ENCODE peak calls at places on chromosome 14, in nine cellular contexts. T is upper lobe of left lung, F is HFFc6, J is breast epithelium, V is kidney epithelial cell, R is hepatocyte, A is progenitor cell of endocrine pancreas, I is cardiac muscle cell, W is neural crest cell. C is an unnamed sample.

GRCh38 chr14:85528080-85528881 is 1.7 kb upstream of the FLRT2 start:
- DNase-seq in T (no peak), A (no peak), W (peak), R (peak), F (peak), V (peak), J (no peak), I (peak), C (no peak)

GRCh38 chr14:81582420-81582819 is 48.8 kb upstream of the SEL1L start:
- DNase-seq in F (no peak), V (no peak), R (no peak), T (no peak), I (no peak), J (no peak), W (no peak), A (no peak), C (no peak)

GRCh38 chr14:69191340-69192111 is at the start of gene EXD2:
- DNase-seq in F (peak), V (peak), T (peak), A (peak), R (peak), I (peak), J (peak), W (peak), C (peak)

GRCh38 chr14:72898448-72898847 is 4.5 kb upstream of the DPF3 start:
- DNase-seq in W (no peak), T (no peak), V (no peak), A (no peak), J (no peak), I (no peak), F (no peak), R (no peak), C (no peak)

GRCh38 chr14:26412421-26412820 is 185.4 kb downstream of the NOVA1 start:
- DNase-seq in A (no peak), J (no peak), F (no peak), I (no peak), W (no peak), V (no peak), R (no peak), T (no peak), C (no peak)

GRCh38 chr14:91244501-91244901 is at the start of gene GPR68:
- DNase-seq in I (peak), V (no peak), R (peak), J (no peak), W (no peak), F (peak), T (peak), A (no peak), C (no peak)

GRCh38 chr14:104659764-104660523 is 29.5 kb upstream of the INF2 start:
- DNase-seq in I (no peak), F (no peak), R (no peak), V (no peak), J (no peak), W (no peak), T (peak), A (no peak), C (no peak)

GRCh38 chr14:54435500-54435981 is 5.6 kb downstream of the CNIH1 start:
- DNase-seq in V (no peak), R (peak), J (no peak), T (no peak), I (peak), A (no peak), W (no peak), F (peak), C (no peak)

GRCh38 chr14:56205906-56206305 is 87.7 kb downstream of the PELI2 start:
- DNase-seq in J (no peak), I (no peak), F (no peak), T (no peak), A (no peak), V (no peak), W (no peak), R (no peak), C (no peak)

GRCh38 chr14:87067061-87067460 is 925.9 kb downstream of the GALC start:
- DNase-seq in A (no peak), R (no peak), I (no peak), J (no peak), T (no peak), V (no peak), F (no peak), W (no peak), C (no peak)

GRCh38 chr14:71371711-71372396 is 464.6 kb downstream of the PCNX1 start:
- DNase-seq in I (peak), V (no peak), R (peak), J (no peak), A (no peak), W (no peak), F (no peak), T (no peak), C (no peak)

GRCh38 chr14:58812050-58812690 is 174.4 kb downstream of the DACT1 start:
- DNase-seq in R (no peak), T (no peak), F (no peak), J (no peak), I (no peak), W (no peak), V (no peak), A (no peak), C (no peak)

GRCh38 chr14:29458547-29458946 is 469.1 kb downstream of the PRKD1 start:
- DNase-seq in W (no peak), R (no peak), T (no peak), F (peak), V (no peak), J (no peak), I (no peak), A (no peak), C (no peak)

GRCh38 chr14:22412936-22413411 is 176.1 kb downstream of the DAD1 start:
- DNase-seq in J (no peak), A (no peak), T (no peak), R (no peak), F (no peak), W (peak), V (no peak), I (peak), C (no peak)

GRCh38 chr14:74609721-74610120 is 2.3 kb downstream of the LTBP2 start:
- DNase-seq in R (no peak), A (no peak), T (no peak), W (no peak), V (no peak), I (no peak), F (no peak), J (no peak), C (no peak)

GRCh38 chr14:97902630-97903029 is 1105.4 kb downstream of the VRK1 start:
- DNase-seq in A (no peak), R (no peak), F (no peak), W (no peak), J (no peak), I (no peak), V (no peak), T (no peak), C (no peak)

GRCh38 chr14:101708853-101709532 is 52.5 kb upstream of the PPP2R5C start:
- DNase-seq in R (no peak), V (no peak), F (no peak), W (no peak), J (peak), I (no peak), A (no peak), T (peak), C (no peak)

GRCh38 chr14:24307575-24308341 is at the start of gene CIDEB:
- DNase-seq in I (peak), F (peak), J (no peak), V (no peak), A (peak), W (peak), T (no peak), R (peak), C (no peak)

GRCh38 chr14:37480446-37481290 is 114.4 kb downstream of the FOXA1 start:
- DNase-seq in A (no peak), V (no peak), R (no peak), W (no peak), T (no peak), F (no peak), J (no peak), I (no peak), C (no peak)

GRCh38 chr14:50003213-50004021 is 110.5 kb downstream of the ARF6 start:
- DNase-seq in A (peak), J (peak), T (peak), I (peak), W (peak), V (no peak), F (peak), R (peak), C (peak)

GRCh38 chr14:69274321-69274720 is 14.4 kb downstream of the GALNT16 start:
- DNase-seq in F (no peak), V (no peak), J (no peak), I (no peak), T (no peak), A (no peak), R (no peak), W (no peak), C (no peak)

GRCh38 chr14:104694991-104695659 is 5.7 kb downstream of the INF2 start:
- DNase-seq in A (no peak), T (peak), R (no peak), F (no peak), I (no peak), W (no peak), J (no peak), V (peak), C (no peak)

GRCh38 chr14:26897186-26897585 is 299.4 kb upstream of the NOVA1 start:
- DNase-seq in J (no peak), W (no peak), T (no peak), F (no peak), R (no peak), A (no peak), I (no peak), V (no peak), C (no peak)

GRCh38 chr14:50941151-50941550 is 3.1 kb downstream of the PYGL start:
- DNase-seq in A (no peak), W (no peak), J (peak), T (no peak), I (peak), R (no peak), V (no peak), F (peak), C (no peak)

GRCh38 chr14:55141812-55142211 is 12.8 kb downstream of the LGALS3 start:
- DNase-seq in J (no peak), F (no peak), R (no peak), W (no peak), A (no peak), I (no peak), V (no peak), T (no peak), C (no peak)

GRCh38 chr14:74521756-74522155 is 28.2 kb downstream of the ISCA2 start:
- DNase-seq in A (no peak), J (no peak), I (no peak), T (no peak), V (no peak), W (no peak), F (no peak), R (no peak), C (no peak)

GRCh38 chr14:36647827-36648753 is 13.6 kb upstream of the PAX9 start:
- DNase-seq in F (no peak), I (peak), V (no peak), W (peak), R (peak), T (peak), A (peak), J (no peak), C (no peak)

GRCh38 chr14:67485501-67486095 is 2.9 kb downstream of the TMEM229B start:
- DNase-seq in R (peak), J (no peak), V (no peak), T (no peak), A (no peak), W (no peak), I (peak), F (no peak), C (no peak)

GRCh38 chr14:58824106-58824505 is 186.3 kb downstream of the DACT1 start:
- DNase-seq in A (no peak), I (no peak), W (no peak), T (no peak), J (no peak), R (no peak), F (no peak), V (no peak), C (no peak)

DNA sequence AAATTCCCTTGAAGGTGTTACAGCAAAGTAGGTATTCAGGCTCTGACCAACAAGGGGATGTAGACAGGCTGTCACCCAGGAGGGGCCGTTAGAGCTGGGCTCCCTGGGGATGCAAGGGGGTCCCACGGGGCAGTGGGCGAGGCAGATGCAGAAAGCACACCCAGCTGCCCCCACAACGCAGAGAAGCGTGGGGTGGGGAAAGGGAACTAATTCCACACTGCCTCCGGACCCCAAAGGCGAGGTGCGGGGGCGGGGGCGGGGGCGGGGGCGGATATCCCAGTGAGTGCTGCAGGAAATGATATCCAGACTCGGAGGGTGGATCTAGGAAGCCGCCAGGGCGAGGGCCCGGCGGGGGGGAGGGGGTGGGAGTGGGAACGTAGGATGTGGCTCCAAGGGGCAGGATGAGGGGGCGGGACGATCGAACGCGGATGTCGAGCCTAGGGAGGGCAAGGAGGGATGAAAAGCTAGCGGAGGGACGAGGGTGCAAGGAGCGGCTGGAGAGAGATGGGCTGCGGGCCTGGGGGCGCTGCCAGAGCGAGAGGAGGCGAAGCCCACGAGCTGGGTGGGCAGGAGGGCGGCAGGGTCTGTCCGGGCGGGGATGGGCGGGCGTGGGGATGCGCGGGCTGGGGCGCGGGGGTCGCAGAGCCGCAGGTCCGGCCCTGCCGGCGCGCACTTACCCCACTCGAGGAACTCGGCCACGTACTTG is 874 bp downstream of the CDC42BPB start:
- DNase-seq in A (no peak), W (peak), F (peak), V (no peak), I (peak), J (no peak), T (peak), R (peak), C (no peak)
- TF ChIP-seq CTCF in A (no peak), W (no peak), F (no peak), V (no peak), I (no peak), J (no peak), T (no peak), R (no peak), C (no peak)

GRCh38 chr14:94598816-94599655 is 13.2 kb upstream of the SERPINA3 start:
- DNase-seq in R (peak), W (peak), A (peak), V (peak), T (peak), F (peak), J (peak), I (peak), C (no peak)
- TF ChIP-seq CTCF in R (peak), W (no peak), A (peak), V (peak), T (no peak), F (no peak), J (peak), I (peak), C (peak)

GRCh38 chr14:77761205-77761931 is 412 bp upstream of the SNW1 start:
- DNase-seq in V (no peak), J (no peak), W (peak), F (peak), T (no peak), A (no peak), I (peak), R (peak), C (no peak)
- TF ChIP-seq CTCF in V (peak), J (peak), W (peak), F (peak), T (no peak), A (peak), I (peak), R (peak), C (peak)

GRCh38 chr14:65560340-65561027 is 148.0 kb downstream of the FUT8 start:
- DNase-seq in T (no peak), A (no peak), J (no peak), W (no peak), V (no peak), R (no peak), F (no peak), I (no peak), C (no peak)
- TF ChIP-seq CTCF in T (no peak), A (no peak), J (no peak), W (no peak), V (no peak), R (no peak), F (no peak), I (no peak), C (no peak)

DNA sequence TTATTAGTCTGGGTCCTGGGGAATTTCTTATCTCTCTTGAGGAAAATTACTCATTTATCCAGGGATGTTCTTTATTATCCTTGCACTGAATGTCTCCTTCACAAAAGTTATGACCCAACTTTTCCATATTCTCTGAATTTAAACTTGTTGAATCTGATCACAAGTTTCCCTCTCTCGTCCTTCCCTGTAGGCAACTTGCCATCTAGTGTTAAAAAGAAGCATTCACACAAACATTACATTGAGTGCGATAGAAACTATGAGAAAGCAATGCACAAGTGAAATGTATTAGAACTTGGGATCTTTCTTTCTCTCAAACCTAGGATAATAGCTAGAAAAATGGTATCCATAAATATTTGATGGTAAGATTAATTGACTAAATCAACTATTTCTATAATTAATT is 608.4 kb downstream of the FSCB start:
- DNase-seq in W (no peak), A (no peak), R (peak), V (no peak), F (no peak), I (no peak), T (no peak), J (no peak), C (no peak)
- TF ChIP-seq CTCF in W (peak), A (peak), R (peak), V (peak), F (no peak), I (no peak), T (no peak), J (no peak), C (peak)

DNA sequence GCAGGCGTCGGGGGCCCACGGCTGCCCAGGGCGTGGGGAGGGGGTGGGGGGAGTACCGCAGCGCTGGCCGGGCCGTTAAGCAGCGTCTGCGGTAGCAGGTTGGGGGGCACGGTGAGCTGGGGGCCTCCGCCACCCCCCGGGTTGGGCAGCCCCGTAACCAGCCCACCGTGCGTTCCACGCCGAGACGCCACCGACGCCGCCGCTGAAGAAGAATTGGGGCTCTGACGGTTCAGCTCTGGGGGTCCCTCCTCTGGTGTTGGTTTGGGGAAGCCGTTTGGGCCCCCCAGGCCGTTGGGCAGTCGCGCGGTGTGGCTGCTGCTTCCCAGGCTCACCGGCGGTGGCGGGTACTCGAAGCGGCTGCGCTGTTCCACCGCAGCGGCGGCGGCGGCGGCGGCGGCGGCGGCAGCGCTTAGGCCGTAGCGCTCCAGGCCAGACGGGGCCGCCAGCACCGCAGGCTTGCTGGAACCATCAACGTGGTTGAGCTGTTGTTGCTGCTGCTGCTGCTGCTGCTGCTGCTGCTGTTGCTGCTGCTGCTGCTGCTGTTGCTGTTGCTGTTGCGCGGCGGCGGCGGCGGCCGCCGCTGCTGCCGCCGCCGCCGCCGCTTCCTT is 1.5 kb downstream of the IRF2BPL start:
- DNase-seq in A (peak), V (no peak), R (peak), T (peak), W (peak), J (no peak), I (peak), F (peak), C (no peak)
- TF ChIP-seq CTCF in A (no peak), V (no peak), R (no peak), T (peak), W (peak), J (no peak), I (no peak), F (peak), C (peak)

GRCh38 chr14:38618514-38618913 is 362.6 kb upstream of the CLEC14A start:
- DNase-seq in F (no peak), I (no peak), T (no peak), R (no peak), A (no peak), W (no peak), V (no peak), J (no peak), C (no peak)
- TF ChIP-seq CTCF in F (peak), I (no peak), T (no peak), R (no peak), A (peak), W (peak), V (peak), J (no peak), C (peak)

C was measured in type B pancreatic cell.